ENCODE peak calls at places on chromosomes 6 and 20, in six cellular contexts. F is GM06990, C is RPMI8226, A is brain microvascular endothelial cell, P is pons, E is pancreas. T is an unnamed sample.

GRCh38 chr6:79544939-79545450 is 7.8 kb upstream of the LCA5 start:
- DNase-seq in A (peak), C (peak), P (peak), F (peak), E (peak), T (peak)

GRCh38 chr6:160331753-160332152 is 16.4 kb upstream of the SLC22A3 start:
- DNase-seq in E (no peak), P (no peak), C (no peak), F (no peak), A (no peak), T (no peak)

GRCh38 chr6:82882363-82883033 is 183.1 kb downstream of the UBE3D start:
- DNase-seq in E (no peak), C (no peak), A (no peak), P (no peak), F (no peak), T (no peak)

GRCh38 chr6:159487636-159488035 is 205.4 kb downstream of the SOD2 start:
- DNase-seq in C (no peak), P (no peak), A (no peak), E (no peak), F (no peak), T (no peak)

GRCh38 chr6:54525731-54526130 is 217.5 kb downstream of the TINAG start:
- DNase-seq in F (no peak), A (peak), E (no peak), C (no peak), P (no peak), T (no peak)

GRCh38 chr6:2450546-2450945 is 205.1 kb upstream of the GMDS start:
- DNase-seq in E (peak), C (peak), F (no peak), A (no peak), P (no peak), T (no peak)

GRCh38 chr6:13299403-13299821 is 28.9 kb downstream of the TBC1D7 start:
- DNase-seq in P (no peak), C (no peak), A (no peak), E (no peak), F (no peak), T (no peak)

GRCh38 chr6:113320653-113321052 is 536.5 kb upstream of the MARCKS start:
- DNase-seq in C (no peak), P (no peak), F (no peak), A (no peak), E (no peak), T (no peak)

GRCh38 chr20:14644698-14645097 is 307.3 kb upstream of the FLRT3 start:
- DNase-seq in E (no peak), A (no peak), P (no peak), C (no peak), F (no peak), T (no peak)

GRCh38 chr6:12909828-12910227 is 193.3 kb downstream of the PHACTR1 start:
- DNase-seq in P (peak), A (no peak), C (no peak), E (no peak), F (no peak), T (no peak)

GRCh38 chr6:123562677-123563076 is 74.1 kb downstream of the TRDN start:
- DNase-seq in A (no peak), C (no peak), P (no peak), F (no peak), E (no peak), T (no peak)

GRCh38 chr6:2222275-2222842 is 23.0 kb downstream of the GMDS start:
- DNase-seq in C (peak), E (no peak), A (no peak), F (no peak), P (no peak), T (no peak)